ENCODE peak calls at places on chromosomes 1 and 21, in four cellular contexts. W is GM13976, J is OCI-LY7, G is astrocyte of the spinal cord. E is an unnamed sample.
A peak's percentile ranks its signal among the peaks of the same experiment; 100 is the strongest.

GRCh38 chr1:169109561-169110134 is 3.2 kb downstream of the ATP1B1 start:
- DNase-seq in W (no peak), J (peak; percentile 30), G (peak; percentile 87), E (peak; percentile 64)

GRCh38 chr1:81174811-81175476 is 625.8 kb upstream of the ADGRL2 start:
- DNase-seq in J (no peak), W (no peak), G (peak; percentile 58), E (peak; percentile 59)

GRCh38 chr1:214660900-214661299 is 57.9 kb downstream of the CENPF start:
- DNase-seq in W (no peak), J (no peak), G (peak; percentile 89), E (peak; percentile 87)

GRCh38 chr1:84587099-84587498 is 12.9 kb upstream of the CTBS start:
- DNase-seq in W (no peak), J (no peak), G (no peak), E (no peak)

GRCh38 chr1:13564073-13564472 is 19.6 kb upstream of the PDPN start:
- DNase-seq in J (no peak), G (no peak), W (no peak), E (no peak)

GRCh38 chr1:32715901-32716311 is 13.3 kb upstream of the SYNC start:
- DNase-seq in J (no peak), W (no peak), G (no peak), E (no peak)

GRCh38 chr1:245995474-245995873 is 511.6 kb downstream of the SMYD3 start:
- DNase-seq in J (no peak), G (no peak), W (no peak), E (no peak)

GRCh38 chr1:169550294-169550693 is 36.0 kb downstream of the F5 start:
- DNase-seq in G (peak; percentile 53), W (peak; percentile 36), J (peak; percentile 48), E (peak; percentile 57)

GRCh38 chr1:175207971-175208370 is 15.4 kb upstream of the KIAA0040 start:
- DNase-seq in W (no peak), G (no peak), J (no peak), E (no peak)

GRCh38 chr1:2212542-2213491 is 15.3 kb upstream of the SKI start:
- DNase-seq in W (peak; percentile 65), G (peak; percentile 98), J (no peak), E (peak; percentile 95)

GRCh38 chr1:231134624-231135023 is 27.2 kb upstream of the TRIM67 start:
- DNase-seq in J (no peak), G (peak; percentile 35), W (no peak), E (no peak)

GRCh38 chr1:109241344-109241743 is 8.0 kb upstream of the CELSR2 start:
- DNase-seq in G (no peak), J (no peak), W (no peak), E (no peak)

GRCh38 chr1:162327144-162327790 is 49.4 kb downstream of the SPATA46 start:
- DNase-seq in J (no peak), W (no peak), G (no peak), E (peak; percentile 63)

GRCh38 chr1:203828002-203828401 is 32.6 kb downstream of the ZBED6 start:
- DNase-seq in G (no peak), W (no peak), J (no peak), E (no peak)

DNA sequence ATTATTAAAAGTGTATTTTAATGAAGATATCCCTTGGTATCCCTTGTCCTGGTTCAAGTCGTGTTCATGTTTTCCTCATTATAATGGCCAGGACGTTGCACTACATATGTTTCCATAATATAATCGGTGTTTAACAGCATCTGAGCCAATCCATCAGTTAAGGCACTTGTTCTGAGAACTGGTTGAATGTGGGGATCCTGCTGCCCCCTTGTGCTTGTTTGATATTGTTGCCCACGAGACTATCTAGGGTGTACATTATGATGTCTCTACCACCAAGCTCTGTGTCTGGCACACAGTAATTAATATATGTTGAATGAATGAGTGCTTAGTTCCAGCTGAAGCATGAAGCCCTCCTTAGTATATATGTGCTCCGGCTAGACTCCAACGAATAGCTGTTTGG is 193.0 kb downstream of the CACNA1E start:
- DNase-seq in G (peak; percentile 8), J (peak; percentile 29), W (peak; percentile 75), E (peak; percentile 45)
- TF ChIP-seq CTCF in G (peak; percentile 30), J (peak; percentile 70), W (peak; percentile 26), E (peak; percentile 33)

DNA sequence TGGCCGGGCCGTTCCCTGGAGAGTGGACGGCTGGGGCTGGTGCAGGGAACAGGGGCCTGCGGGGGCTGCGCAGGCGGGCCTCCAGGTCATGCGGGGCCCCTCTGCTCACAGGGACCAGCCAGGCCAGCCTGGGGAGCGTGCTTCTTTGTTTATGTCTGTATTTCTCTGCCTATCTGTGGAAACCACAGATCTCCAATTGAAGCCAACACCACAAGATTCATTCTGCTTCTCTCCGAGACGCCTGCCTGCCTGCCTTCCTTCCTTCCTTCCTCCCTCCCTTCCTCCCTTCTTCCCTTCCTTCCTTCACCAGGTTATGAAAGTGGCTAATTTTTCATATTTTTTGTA is 39.9 kb upstream of the HMGN1 start:
- DNase-seq in G (no peak), W (no peak), J (no peak), E (no peak)
- TF ChIP-seq CTCF in G (no peak), W (no peak), J (peak; percentile 46), E (no peak)

DNA sequence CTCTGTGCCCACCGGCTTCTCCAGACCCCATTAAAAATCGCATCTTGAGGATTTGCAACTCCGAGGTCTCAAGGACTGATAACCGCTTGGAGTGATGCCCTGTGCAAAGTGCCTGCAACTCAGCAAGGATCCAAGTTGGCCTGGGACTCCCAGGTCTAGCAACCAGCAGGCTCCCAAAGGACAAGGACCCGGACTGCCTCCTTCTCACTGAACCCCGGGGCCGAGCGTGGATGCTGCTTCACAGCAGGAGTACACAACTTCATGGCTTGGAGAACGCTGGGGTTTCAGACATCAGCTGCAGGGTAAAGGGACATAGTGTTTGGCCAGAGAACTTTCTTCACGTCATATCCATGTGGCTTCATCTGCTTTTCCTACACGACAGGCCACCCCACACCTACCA is 65.2 kb downstream of the ATP5PO start:
- DNase-seq in J (no peak), G (no peak), W (no peak), E (no peak)
- TF ChIP-seq CTCF in J (no peak), G (no peak), W (no peak), E (no peak)

DNA sequence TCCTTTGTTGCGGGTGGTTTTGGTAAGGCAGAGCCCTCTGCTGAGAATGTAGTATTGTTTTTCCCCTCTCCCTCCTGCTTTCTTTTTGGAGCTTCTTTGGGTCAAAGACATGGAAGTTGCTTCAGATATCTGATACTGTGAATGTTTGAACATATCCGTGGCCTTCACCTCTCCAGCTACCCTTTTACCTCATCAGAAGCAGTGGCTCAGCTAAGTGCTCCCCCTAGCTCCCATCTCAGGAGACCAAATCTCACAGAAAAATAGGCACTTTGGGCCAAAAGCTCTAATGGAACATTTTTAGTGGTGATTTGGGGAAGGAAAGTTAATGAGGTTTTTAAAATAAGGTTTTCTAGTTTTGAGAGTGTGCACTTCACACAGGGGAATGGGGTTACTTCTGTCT is 6.3 kb downstream of the TMEM200B start:
- DNase-seq in J (no peak), G (no peak), W (no peak), E (peak; percentile 16)
- TF ChIP-seq CTCF in J (peak; percentile 45), G (peak; percentile 27), W (no peak), E (peak; percentile 26)

DNA sequence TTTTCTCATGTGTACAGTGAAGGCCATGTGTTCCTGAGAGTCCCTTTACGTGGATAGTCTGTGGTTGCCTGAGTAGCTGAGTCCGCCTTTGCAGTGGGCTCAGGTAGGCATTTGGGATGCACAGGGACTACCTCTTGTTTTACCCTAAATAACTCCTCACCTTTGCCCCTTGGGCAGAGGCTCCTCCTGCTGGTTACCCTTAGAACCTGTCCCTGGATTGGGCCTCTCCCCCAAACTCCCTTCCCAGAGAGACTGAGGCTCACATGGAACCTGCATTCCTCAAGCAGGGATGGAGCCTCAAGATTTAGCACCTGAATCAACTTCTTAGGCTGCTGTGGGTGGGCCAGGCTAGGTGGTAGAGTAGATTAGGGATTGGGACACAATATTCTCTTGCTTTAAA is 111.7 kb downstream of the FOXD2 start:
- DNase-seq in J (no peak), G (no peak), W (no peak), E (no peak)
- TF ChIP-seq CTCF in J (no peak), G (no peak), W (no peak), E (no peak)

GRCh38 chr1:66747500-66747899 is 4.8 kb upstream of the DYNLT5 start:
- DNase-seq in W (no peak), G (peak; percentile 39), J (no peak), E (peak; percentile 61)
- TF ChIP-seq CTCF in W (no peak), G (no peak), J (no peak), E (no peak)

GRCh38 chr1:5456090-5456789 is 536.0 kb downstream of the NPHP4 start:
- DNase-seq in J (no peak), G (no peak), W (no peak), E (no peak)
- TF ChIP-seq CTCF in J (no peak), G (no peak), W (no peak), E (no peak)

DNA sequence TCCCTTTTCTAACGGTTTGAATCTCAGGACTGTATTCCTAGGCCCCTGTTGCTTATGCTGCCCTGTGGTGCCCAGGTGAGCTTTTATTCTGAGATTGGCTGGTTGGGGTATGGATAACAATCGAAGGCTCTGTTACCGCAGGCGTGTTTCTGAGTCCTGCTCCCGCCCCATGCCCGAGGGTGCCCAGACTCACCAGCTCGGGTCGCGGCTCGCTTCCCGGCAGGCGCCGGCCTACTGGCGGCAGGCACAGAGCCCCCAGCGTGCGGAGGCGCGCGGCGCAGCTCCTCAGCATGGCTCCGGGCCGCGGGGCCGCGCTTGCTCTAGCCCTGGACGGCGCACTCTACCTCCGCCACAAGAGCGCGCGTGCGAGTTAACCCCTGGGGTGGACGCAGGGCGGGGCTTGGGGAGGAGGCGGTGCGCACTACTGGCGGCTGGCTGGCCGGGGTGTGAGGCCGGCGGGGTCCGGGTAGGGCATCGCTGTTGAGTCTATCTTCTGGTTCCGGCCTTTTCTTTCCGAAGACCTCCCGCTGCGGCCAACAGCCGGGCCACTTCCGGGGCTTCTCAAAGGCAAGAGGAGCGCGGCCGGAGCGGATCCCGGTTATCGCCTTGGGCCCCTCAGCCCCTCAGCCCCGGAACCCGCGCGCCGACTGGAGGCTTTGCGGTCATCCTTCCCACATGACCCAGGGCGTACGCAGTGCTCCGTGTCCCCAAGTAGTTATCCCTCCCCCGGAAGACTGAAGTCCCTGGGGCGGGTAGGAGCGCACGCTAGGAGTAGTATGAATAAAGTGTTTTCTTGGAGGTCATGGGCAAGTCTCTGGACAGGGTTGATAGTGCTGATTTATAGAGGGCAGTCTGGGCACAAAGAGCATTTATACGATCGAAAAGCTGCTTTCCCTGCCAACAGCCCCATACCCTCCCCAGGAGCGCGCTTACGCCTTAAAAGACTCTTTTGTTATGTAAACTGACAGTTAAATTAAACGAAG is at the start of gene THEM4:
- DNase-seq in G (peak; percentile 96), J (peak; percentile 93), W (peak; percentile 98), E (peak; percentile 95)
- TF ChIP-seq CTCF in G (peak; percentile 22), J (peak; percentile 47), W (peak; percentile 57), E (no peak)

DNA sequence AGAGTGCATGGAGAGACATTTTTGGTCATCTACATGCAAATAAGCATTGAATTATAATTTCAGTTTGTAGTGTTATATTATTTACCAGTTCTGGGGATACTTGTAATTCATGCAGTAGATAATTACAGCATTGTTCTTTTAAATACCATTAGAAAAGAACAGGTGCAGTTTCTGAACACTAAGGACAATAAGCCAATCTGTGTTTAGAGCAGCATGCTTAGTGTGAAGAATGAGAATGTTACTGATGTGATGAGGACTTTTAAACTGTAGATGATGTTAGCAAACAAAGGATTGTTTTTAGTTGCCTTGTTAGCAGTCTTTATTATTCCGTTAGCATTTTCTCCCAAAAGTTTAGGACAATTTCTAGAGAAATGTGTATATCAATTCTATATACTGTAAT is 348.3 kb downstream of the BRINP3 start:
- DNase-seq in W (no peak), G (no peak), J (no peak), E (no peak)
- TF ChIP-seq CTCF in W (no peak), G (no peak), J (no peak), E (no peak)

E was measured in fibroblast of mammary gland.